ENCODE peak calls at places on chromosome 3, in four cellular contexts. C is left cardiac atrium, L is GM04504, X is left lung. P is an unnamed sample.

GRCh38 chr3:10281951-10282350 is 10.8 kb downstream of the GHRL start:
- DNase-seq in C (no peak), L (no peak), X (no peak), P (no peak)

GRCh38 chr3:4894891-4895530 is 84.2 kb upstream of the BHLHE40 start:
- DNase-seq in C (no peak), L (no peak), X (no peak), P (no peak)

GRCh38 chr3:25706213-25706612 is 41.5 kb upstream of the TOP2B start:
- DNase-seq in C (no peak), L (no peak), X (no peak), P (no peak)

GRCh38 chr3:196712514-196713413 is 587 bp downstream of the PIGX start:
- DNase-seq in C (peak), L (peak), X (peak), P (peak)

GRCh38 chr3:102346897-102347296 is 87.9 kb upstream of the ZPLD1 start:
- DNase-seq in C (no peak), L (no peak), X (no peak), P (no peak)

GRCh38 chr3:113747719-113748046 is 848 bp downstream of the ATP6V1A start:
- DNase-seq in C (no peak), L (no peak), X (no peak), P (no peak)

GRCh38 chr3:43153189-43154083 is 47.6 kb upstream of the POMGNT2 start:
- DNase-seq in C (peak), L (peak), X (peak), P (peak)

GRCh38 chr3:136631424-136631823 is 120.8 kb downstream of the STAG1 start:
- DNase-seq in C (no peak), L (no peak), X (no peak), P (no peak)

GRCh38 chr3:4547799-4548198 is 54.7 kb downstream of the ITPR1 start:
- DNase-seq in C (no peak), L (no peak), X (no peak), P (no peak)

GRCh38 chr3:69048990-69049389 is 3.1 kb downstream of the TMF1 start:
- DNase-seq in C (no peak), L (no peak), X (no peak), P (no peak)

GRCh38 chr3:184651945-184652344 is 59.9 kb downstream of the MAGEF1 start:
- DNase-seq in C (no peak), L (no peak), X (no peak), P (no peak)

GRCh38 chr3:136734382-136735070 is 17.7 kb downstream of the STAG1 start:
- DNase-seq in C (no peak), L (no peak), X (no peak), P (no peak)

GRCh38 chr3:4897765-4898453 is 81.3 kb upstream of the BHLHE40 start:
- DNase-seq in C (no peak), L (no peak), X (no peak), P (no peak)

GRCh38 chr3:159787191-159787590 is 201.4 kb upstream of the IL12A start:
- DNase-seq in C (no peak), L (peak), X (no peak), P (no peak)

GRCh38 chr3:156098437-156099035 is 21.8 kb upstream of the KCNAB1 start:
- DNase-seq in C (no peak), L (no peak), X (no peak), P (no peak)

GRCh38 chr3:61236556-61236955 is 14.7 kb downstream of the FHIT start:
- DNase-seq in C (no peak), L (no peak), X (no peak), P (no peak)

GRCh38 chr3:105746226-105746996 is 122.4 kb downstream of the CBLB start:
- DNase-seq in C (no peak), L (no peak), X (no peak), P (no peak)

GRCh38 chr3:197792019-197792647 is 1.1 kb downstream of the LRCH3 start:
- DNase-seq in C (no peak), L (no peak), X (no peak), P (no peak)

GRCh38 chr3:14413381-14414071 is 11.1 kb downstream of the SLC6A6 start:
- DNase-seq in C (no peak), L (no peak), X (peak), P (no peak)

GRCh38 chr3:145898487-145898886 is 262.5 kb downstream of the PLOD2 start:
- DNase-seq in C (no peak), L (no peak), X (no peak), P (no peak)

GRCh38 chr3:134364936-134365765 is 9.1 kb downstream of the AMOTL2 start:
- DNase-seq in C (no peak), L (peak), X (no peak), P (no peak)

GRCh38 chr3:188647237-188647636 is 493.3 kb downstream of the LPP start:
- DNase-seq in C (no peak), L (no peak), X (no peak), P (no peak)

GRCh38 chr3:119352235-119352634 is 58.1 kb downstream of the ARHGAP31 start:
- DNase-seq in C (no peak), L (no peak), X (no peak), P (no peak)

GRCh38 chr3:113947372-113948014 is at the start of gene ZDHHC23:
- DNase-seq in C (peak), L (peak), X (peak), P (peak)

P was measured in psoas muscle.